ENCODE peak calls at places on chromosomes 5 and 9, in ten cellular contexts. One of them, this sample, is unnamed.

GRCh38 chr5:15933481-15934207 is 245.9 kb downstream of the MARCHF11 start:
- DNase-seq in fibroblast of the aortic adventitia: no peak
- DNase-seq in stomach: no peak
- DNase-seq in AG04449: no peak
- DNase-seq in heart right ventricle: no peak
- DNase-seq in esophagus squamous epithelium: no peak
- DNase-seq in epithelial cell of esophagus: no peak
- DNase-seq in Peyer's patch: no peak
- DNase-seq in mammary epithelial cell: no peak
- DNase-seq in choroid plexus epithelial cell: peak
- DNase-seq in this sample: no peak

GRCh38 chr9:75964431-75964830 is 74.0 kb downstream of the PCSK5 start:
- DNase-seq in stomach: no peak
- DNase-seq in mammary epithelial cell: peak
- DNase-seq in heart right ventricle: no peak
- DNase-seq in choroid plexus epithelial cell: peak
- DNase-seq in fibroblast of the aortic adventitia: peak
- DNase-seq in Peyer's patch: peak
- DNase-seq in epithelial cell of esophagus: peak
- DNase-seq in esophagus squamous epithelium: no peak
- DNase-seq in AG04449: no peak
- DNase-seq in this sample: peak

GRCh38 chr5:160183075-160183474 is 46.2 kb upstream of the FABP6 start:
- DNase-seq in stomach: no peak
- DNase-seq in heart right ventricle: no peak
- DNase-seq in choroid plexus epithelial cell: no peak
- DNase-seq in Peyer's patch: no peak
- DNase-seq in fibroblast of the aortic adventitia: no peak
- DNase-seq in esophagus squamous epithelium: no peak
- DNase-seq in epithelial cell of esophagus: peak
- DNase-seq in AG04449: no peak
- DNase-seq in mammary epithelial cell: peak
- DNase-seq in this sample: peak

GRCh38 chr5:85621668-85622067 is 996.1 kb upstream of the COX7C start:
- DNase-seq in mammary epithelial cell: no peak
- DNase-seq in epithelial cell of esophagus: no peak
- DNase-seq in choroid plexus epithelial cell: no peak
- DNase-seq in esophagus squamous epithelium: no peak
- DNase-seq in Peyer's patch: no peak
- DNase-seq in heart right ventricle: no peak
- DNase-seq in stomach: no peak
- DNase-seq in AG04449: no peak
- DNase-seq in fibroblast of the aortic adventitia: no peak
- DNase-seq in this sample: no peak

GRCh38 chr5:14861123-14861757 is 10.3 kb downstream of the ANKH start:
- DNase-seq in choroid plexus epithelial cell: no peak
- DNase-seq in heart right ventricle: no peak
- DNase-seq in esophagus squamous epithelium: no peak
- DNase-seq in epithelial cell of esophagus: no peak
- DNase-seq in Peyer's patch: peak
- DNase-seq in AG04449: no peak
- DNase-seq in mammary epithelial cell: no peak
- DNase-seq in stomach: no peak
- DNase-seq in fibroblast of the aortic adventitia: no peak
- DNase-seq in this sample: no peak

GRCh38 chr5:53777864-53778618 is 217.6 kb downstream of the NDUFS4 start:
- DNase-seq in mammary epithelial cell: no peak
- DNase-seq in esophagus squamous epithelium: no peak
- DNase-seq in Peyer's patch: no peak
- DNase-seq in heart right ventricle: no peak
- DNase-seq in stomach: peak
- DNase-seq in AG04449: no peak
- DNase-seq in fibroblast of the aortic adventitia: no peak
- DNase-seq in epithelial cell of esophagus: peak
- DNase-seq in choroid plexus epithelial cell: no peak
- DNase-seq in this sample: no peak

GRCh38 chr5:143143973-143144372 is 259.5 kb downstream of the NR3C1 start:
- DNase-seq in mammary epithelial cell: peak
- DNase-seq in AG04449: no peak
- DNase-seq in choroid plexus epithelial cell: peak
- DNase-seq in Peyer's patch: no peak
- DNase-seq in stomach: no peak
- DNase-seq in epithelial cell of esophagus: peak
- DNase-seq in fibroblast of the aortic adventitia: peak
- DNase-seq in esophagus squamous epithelium: no peak
- DNase-seq in heart right ventricle: no peak
- DNase-seq in this sample: peak

GRCh38 chr5:132466453-132467291 is 23.9 kb downstream of the IRF1 start:
- DNase-seq in heart right ventricle: no peak
- DNase-seq in choroid plexus epithelial cell: peak
- DNase-seq in epithelial cell of esophagus: peak
- DNase-seq in esophagus squamous epithelium: no peak
- DNase-seq in mammary epithelial cell: peak
- DNase-seq in Peyer's patch: peak
- DNase-seq in stomach: peak
- DNase-seq in AG04449: no peak
- DNase-seq in fibroblast of the aortic adventitia: no peak
- DNase-seq in this sample: no peak

GRCh38 chr9:35078066-35078465 is 1.7 kb downstream of the FANCG start:
- DNase-seq in choroid plexus epithelial cell: no peak
- DNase-seq in epithelial cell of esophagus: no peak
- DNase-seq in fibroblast of the aortic adventitia: no peak
- DNase-seq in Peyer's patch: no peak
- DNase-seq in heart right ventricle: no peak
- DNase-seq in mammary epithelial cell: no peak
- DNase-seq in esophagus squamous epithelium: no peak
- DNase-seq in stomach: no peak
- DNase-seq in AG04449: no peak
- DNase-seq in this sample: no peak

GRCh38 chr5:62653001-62653863 is 74.6 kb downstream of the LRRC70 start:
- DNase-seq in fibroblast of the aortic adventitia: no peak
- DNase-seq in epithelial cell of esophagus: no peak
- DNase-seq in mammary epithelial cell: no peak
- DNase-seq in stomach: no peak
- DNase-seq in AG04449: no peak
- DNase-seq in heart right ventricle: no peak
- DNase-seq in esophagus squamous epithelium: no peak
- DNase-seq in choroid plexus epithelial cell: peak
- DNase-seq in Peyer's patch: no peak
- DNase-seq in this sample: no peak

GRCh38 chr9:133470427-133470924 is 8.4 kb downstream of the SLC2A6 start:
- DNase-seq in choroid plexus epithelial cell: no peak
- DNase-seq in mammary epithelial cell: no peak
- DNase-seq in fibroblast of the aortic adventitia: no peak
- DNase-seq in Peyer's patch: no peak
- DNase-seq in stomach: no peak
- DNase-seq in esophagus squamous epithelium: no peak
- DNase-seq in heart right ventricle: no peak
- DNase-seq in AG04449: no peak
- DNase-seq in epithelial cell of esophagus: no peak
- DNase-seq in this sample: no peak

GRCh38 chr5:10479226-10479721 is 37.6 kb downstream of the ROPN1L start:
- DNase-seq in Peyer's patch: peak
- DNase-seq in mammary epithelial cell: peak
- DNase-seq in choroid plexus epithelial cell: peak
- DNase-seq in AG04449: no peak
- DNase-seq in stomach: peak
- DNase-seq in epithelial cell of esophagus: peak
- DNase-seq in heart right ventricle: no peak
- DNase-seq in esophagus squamous epithelium: no peak
- DNase-seq in fibroblast of the aortic adventitia: peak
- DNase-seq in this sample: peak

GRCh38 chr5:132013711-132014110 is 2.3 kb upstream of the ACSL6 start:
- DNase-seq in epithelial cell of esophagus: peak
- DNase-seq in AG04449: no peak
- DNase-seq in fibroblast of the aortic adventitia: no peak
- DNase-seq in heart right ventricle: no peak
- DNase-seq in Peyer's patch: peak
- DNase-seq in stomach: no peak
- DNase-seq in choroid plexus epithelial cell: no peak
- DNase-seq in mammary epithelial cell: peak
- DNase-seq in esophagus squamous epithelium: no peak
- DNase-seq in this sample: no peak

GRCh38 chr5:6377121-6377520 is 1.2 kb downstream of the MED10 start:
- DNase-seq in stomach: no peak
- DNase-seq in Peyer's patch: no peak
- DNase-seq in mammary epithelial cell: no peak
- DNase-seq in heart right ventricle: peak
- DNase-seq in epithelial cell of esophagus: no peak
- DNase-seq in choroid plexus epithelial cell: peak
- DNase-seq in esophagus squamous epithelium: no peak
- DNase-seq in AG04449: no peak
- DNase-seq in fibroblast of the aortic adventitia: peak
- DNase-seq in this sample: no peak

GRCh38 chr5:82165740-82166530 is 112.2 kb downstream of the RPS23 start:
- DNase-seq in stomach: peak
- DNase-seq in esophagus squamous epithelium: peak
- DNase-seq in AG04449: peak
- DNase-seq in fibroblast of the aortic adventitia: peak
- DNase-seq in Peyer's patch: peak
- DNase-seq in choroid plexus epithelial cell: peak
- DNase-seq in mammary epithelial cell: peak
- DNase-seq in epithelial cell of esophagus: peak
- DNase-seq in heart right ventricle: peak
- DNase-seq in this sample: peak
- TF ChIP-seq CTCF in stomach: peak
- TF ChIP-seq CTCF in esophagus squamous epithelium: peak
- TF ChIP-seq CTCF in AG04449: peak
- TF ChIP-seq CTCF in fibroblast of the aortic adventitia: peak
- TF ChIP-seq CTCF in Peyer's patch: peak
- TF ChIP-seq CTCF in choroid plexus epithelial cell: peak
- TF ChIP-seq CTCF in mammary epithelial cell: peak
- TF ChIP-seq CTCF in epithelial cell of esophagus: peak
- TF ChIP-seq CTCF in heart right ventricle: peak
- TF ChIP-seq CTCF in this sample: peak

GRCh38 chr9:136085815-136086212 is 9.3 kb downstream of the NACC2 start:
- DNase-seq in epithelial cell of esophagus: no peak
- DNase-seq in AG04449: no peak
- DNase-seq in heart right ventricle: peak
- DNase-seq in fibroblast of the aortic adventitia: no peak
- DNase-seq in esophagus squamous epithelium: no peak
- DNase-seq in mammary epithelial cell: no peak
- DNase-seq in choroid plexus epithelial cell: no peak
- DNase-seq in stomach: peak
- DNase-seq in Peyer's patch: no peak
- DNase-seq in this sample: no peak

GRCh38 chr9:136086213-136086881 is 8.7 kb downstream of the NACC2 start:
- DNase-seq in mammary epithelial cell: no peak
- DNase-seq in heart right ventricle: peak
- DNase-seq in esophagus squamous epithelium: no peak
- DNase-seq in Peyer's patch: no peak
- DNase-seq in epithelial cell of esophagus: no peak
- DNase-seq in fibroblast of the aortic adventitia: no peak
- DNase-seq in AG04449: no peak
- DNase-seq in choroid plexus epithelial cell: no peak
- DNase-seq in stomach: no peak
- DNase-seq in this sample: no peak

GRCh38 chr9:136088481-136088938 is 6.6 kb downstream of the NACC2 start:
- DNase-seq in choroid plexus epithelial cell: no peak
- DNase-seq in stomach: no peak
- DNase-seq in AG04449: no peak
- DNase-seq in esophagus squamous epithelium: no peak
- DNase-seq in mammary epithelial cell: no peak
- DNase-seq in Peyer's patch: no peak
- DNase-seq in fibroblast of the aortic adventitia: no peak
- DNase-seq in epithelial cell of esophagus: no peak
- DNase-seq in heart right ventricle: no peak
- DNase-seq in this sample: no peak

GRCh38 chr9:136087741-136088480 is 7.2 kb downstream of the NACC2 start:
- DNase-seq in AG04449: no peak
- DNase-seq in choroid plexus epithelial cell: no peak
- DNase-seq in Peyer's patch: no peak
- DNase-seq in esophagus squamous epithelium: no peak
- DNase-seq in fibroblast of the aortic adventitia: no peak
- DNase-seq in mammary epithelial cell: no peak
- DNase-seq in stomach: no peak
- DNase-seq in epithelial cell of esophagus: no peak
- DNase-seq in heart right ventricle: no peak
- DNase-seq in this sample: no peak

DNA sequence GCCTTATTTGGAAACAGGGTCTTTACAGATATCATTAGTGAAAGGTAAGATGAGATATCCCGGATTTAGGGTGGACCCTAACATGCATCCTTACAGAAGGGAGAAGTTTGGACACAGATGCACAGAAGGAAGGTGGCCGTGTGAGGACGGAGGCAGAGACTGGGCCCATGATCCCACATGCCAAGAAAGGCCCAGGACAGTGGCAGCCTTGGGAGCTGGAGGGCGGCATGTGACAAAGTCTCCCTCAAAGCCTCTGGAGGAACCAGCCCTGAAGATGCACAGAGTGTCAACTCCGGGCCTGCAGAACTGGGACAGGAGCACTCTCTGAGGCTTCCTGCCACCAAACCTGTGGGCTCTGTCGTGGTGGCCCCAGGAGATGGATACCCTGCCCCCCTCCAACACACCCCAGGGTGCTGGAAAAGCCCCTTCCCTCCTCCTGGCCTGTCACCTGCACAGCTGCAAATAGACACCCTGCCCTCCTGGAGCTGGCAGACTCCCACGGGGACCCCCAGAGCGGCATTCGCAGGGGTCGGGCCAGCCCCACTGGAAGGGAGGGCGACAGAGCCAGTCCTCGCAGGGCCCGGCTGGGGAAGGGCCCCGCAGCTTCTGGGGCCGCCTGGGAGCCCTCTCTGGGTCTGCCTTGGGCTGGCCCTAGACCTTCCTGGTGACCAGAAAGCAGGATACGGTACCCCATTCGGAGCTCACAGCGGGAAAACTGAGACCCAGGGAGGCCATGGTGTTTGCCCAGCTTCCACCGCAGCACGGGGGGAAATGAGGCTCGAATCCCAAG is 7.9 kb downstream of the NACC2 start:
- DNase-seq in esophagus squamous epithelium: no peak
- DNase-seq in heart right ventricle: no peak
- DNase-seq in stomach: no peak
- DNase-seq in epithelial cell of esophagus: no peak
- DNase-seq in fibroblast of the aortic adventitia: no peak
- DNase-seq in Peyer's patch: no peak
- DNase-seq in choroid plexus epithelial cell: no peak
- DNase-seq in mammary epithelial cell: no peak
- DNase-seq in AG04449: no peak
- DNase-seq in this sample: no peak
- TF ChIP-seq CTCF in esophagus squamous epithelium: no peak
- TF ChIP-seq CTCF in heart right ventricle: no peak
- TF ChIP-seq CTCF in stomach: no peak
- TF ChIP-seq CTCF in epithelial cell of esophagus: no peak
- TF ChIP-seq CTCF in fibroblast of the aortic adventitia: no peak
- TF ChIP-seq CTCF in Peyer's patch: no peak
- TF ChIP-seq CTCF in choroid plexus epithelial cell: no peak
- TF ChIP-seq CTCF in mammary epithelial cell: no peak
- TF ChIP-seq CTCF in AG04449: no peak
- TF ChIP-seq CTCF in this sample: no peak

GRCh38 chr9:131385296-131385695 is 8.6 kb upstream of the PRRC2B start:
- DNase-seq in fibroblast of the aortic adventitia: no peak
- DNase-seq in Peyer's patch: no peak
- DNase-seq in epithelial cell of esophagus: no peak
- DNase-seq in mammary epithelial cell: no peak
- DNase-seq in heart right ventricle: no peak
- DNase-seq in stomach: no peak
- DNase-seq in AG04449: no peak
- DNase-seq in choroid plexus epithelial cell: no peak
- DNase-seq in esophagus squamous epithelium: no peak
- DNase-seq in this sample: no peak
- TF ChIP-seq CTCF in fibroblast of the aortic adventitia: no peak
- TF ChIP-seq CTCF in Peyer's patch: no peak
- TF ChIP-seq CTCF in epithelial cell of esophagus: no peak
- TF ChIP-seq CTCF in mammary epithelial cell: no peak
- TF ChIP-seq CTCF in heart right ventricle: no peak
- TF ChIP-seq CTCF in stomach: no peak
- TF ChIP-seq CTCF in AG04449: no peak
- TF ChIP-seq CTCF in choroid plexus epithelial cell: no peak
- TF ChIP-seq CTCF in esophagus squamous epithelium: no peak
- TF ChIP-seq CTCF in this sample: no peak

GRCh38 chr9:122379340-122379739 is 8.5 kb downstream of the PTGS1 start:
- DNase-seq in heart right ventricle: no peak
- DNase-seq in stomach: no peak
- DNase-seq in Peyer's patch: peak
- DNase-seq in choroid plexus epithelial cell: no peak
- DNase-seq in epithelial cell of esophagus: no peak
- DNase-seq in fibroblast of the aortic adventitia: no peak
- DNase-seq in mammary epithelial cell: no peak
- DNase-seq in esophagus squamous epithelium: no peak
- DNase-seq in AG04449: no peak
- DNase-seq in this sample: peak
- TF ChIP-seq CTCF in heart right ventricle: peak
- TF ChIP-seq CTCF in stomach: no peak
- TF ChIP-seq CTCF in Peyer's patch: peak
- TF ChIP-seq CTCF in choroid plexus epithelial cell: peak
- TF ChIP-seq CTCF in epithelial cell of esophagus: peak
- TF ChIP-seq CTCF in fibroblast of the aortic adventitia: peak
- TF ChIP-seq CTCF in mammary epithelial cell: peak
- TF ChIP-seq CTCF in esophagus squamous epithelium: no peak
- TF ChIP-seq CTCF in AG04449: peak
- TF ChIP-seq CTCF in this sample: peak